ENCODE peak calls at places on chromosome 21, in four cellular contexts. G is dorsolateral prefrontal cortex, Z is brain microvascular endothelial cell, V is transverse colon. Y is an unnamed sample.
A peak's percentile ranks its signal among the peaks of the same experiment; 100 is the strongest.

GRCh38 chr21:23524685-23525084 is 2082.6 kb downstream of the MRPL39 start:
- DNase-seq in G (no peak), Z (no peak), V (no peak), Y (no peak)

GRCh38 chr21:37253991-37254390 is 13.1 kb downstream of the VPS26C start:
- DNase-seq in G (no peak), Z (no peak), V (no peak), Y (peak; percentile 64)

GRCh38 chr21:45415188-45415942 is 10.4 kb downstream of the COL18A1 start:
- DNase-seq in G (no peak), Z (no peak), V (no peak), Y (no peak)

GRCh38 chr21:45505416-45506021 is 36.7 kb downstream of the SLC19A1 start:
- DNase-seq in G (no peak), Z (no peak), V (peak; percentile 27), Y (no peak)

GRCh38 chr21:44757731-44758130 is 43.9 kb downstream of the UBE2G2 start:
- DNase-seq in G (no peak), Z (no peak), V (no peak), Y (no peak)

GRCh38 chr21:44969965-44970755 is 30.3 kb downstream of the SLX9 start:
- DNase-seq in G (no peak), Z (peak; percentile 67), V (no peak), Y (no peak)

GRCh38 chr21:44911384-44912157 is 9.1 kb downstream of the ITGB2 start:
- DNase-seq in G (peak; percentile 61), Z (no peak), V (peak; percentile 90), Y (no peak)

GRCh38 chr21:37373539-37373938 is 7.0 kb downstream of the DYRK1A start:
- DNase-seq in G (no peak), Z (no peak), V (no peak), Y (no peak)

GRCh38 chr21:21463456-21463855 is 465.2 kb downstream of the NCAM2 start:
- DNase-seq in G (no peak), Z (no peak), V (no peak), Y (no peak)

GRCh38 chr21:45898781-45899180 is 82.8 kb upstream of the COL6A1 start:
- DNase-seq in G (no peak), Z (no peak), V (no peak), Y (no peak)

GRCh38 chr21:15141236-15141970 is 76.6 kb upstream of the NRIP1 start:
- DNase-seq in G (no peak), Z (no peak), V (peak; percentile 57), Y (no peak)

GRCh38 chr21:37829043-37829442 is 87.2 kb downstream of the KCNJ6 start:
- DNase-seq in G (no peak), Z (no peak), V (peak; percentile 36), Y (no peak)

GRCh38 chr21:29238052-29238966 is 60.4 kb upstream of the BACH1 start:
- DNase-seq in G (no peak), Z (peak; percentile 41), V (no peak), Y (no peak)

GRCh38 chr21:36381841-36382589 is 3.2 kb upstream of the CHAF1B start:
- DNase-seq in G (no peak), Z (no peak), V (no peak), Y (no peak)

GRCh38 chr21:43817157-43818086 is 28.0 kb downstream of the RRP1 start:
- DNase-seq in G (no peak), Z (no peak), V (no peak), Y (no peak)

GRCh38 chr21:25513810-25514209 is 93.5 kb downstream of the MRPL39 start:
- DNase-seq in G (no peak), Z (no peak), V (no peak), Y (no peak)

GRCh38 chr21:39531777-39532333 is 80.1 kb downstream of the SH3BGR start:
- DNase-seq in G (no peak), Z (no peak), V (no peak), Y (no peak)

GRCh38 chr21:46355161-46356004 is 31.4 kb downstream of the PCNT start:
- DNase-seq in G (no peak), Z (no peak), V (no peak), Y (no peak)

GRCh38 chr21:36388835-36389234 is 3.6 kb downstream of the CHAF1B start:
- DNase-seq in G (peak; percentile 73), Z (peak; percentile 33), V (no peak), Y (peak; percentile 66)

GRCh38 chr21:32143222-32143939 is 135.5 kb downstream of the MIS18A start:
- DNase-seq in G (no peak), Z (no peak), V (no peak), Y (peak; percentile 26)

GRCh38 chr21:32094792-32095191 is 184.1 kb downstream of the MIS18A start:
- DNase-seq in G (no peak), Z (peak; percentile 1), V (no peak), Y (no peak)

GRCh38 chr21:45289655-45290515 is 2.2 kb upstream of the POFUT2 start:
- DNase-seq in G (no peak), Z (no peak), V (no peak), Y (no peak)

GRCh38 chr21:46442938-46443337 is 15.8 kb upstream of the DIP2A start:
- DNase-seq in G (peak; percentile 57), Z (no peak), V (no peak), Y (no peak)

GRCh38 chr21:28371713-28372112 is 621.0 kb downstream of the LTN1 start:
- DNase-seq in G (no peak), Z (no peak), V (no peak), Y (no peak)

GRCh38 chr21:16588433-16588860 is 858.7 kb downstream of the USP25 start:
- DNase-seq in G (peak; percentile 94), Z (peak; percentile 90), V (peak; percentile 21), Y (no peak)

GRCh38 chr21:32083175-32083574 is 195.7 kb downstream of the MIS18A start:
- DNase-seq in G (no peak), Z (no peak), V (no peak), Y (peak; percentile 11)

GRCh38 chr21:45542667-45543370 is 579 bp upstream of the SLC19A1 start:
- DNase-seq in G (peak; percentile 8), Z (no peak), V (no peak), Y (no peak)

GRCh38 chr21:37367758-37368535 is 1.4 kb downstream of the DYRK1A start:
- DNase-seq in G (no peak), Z (peak; percentile 13), V (peak; percentile 38), Y (no peak)

GRCh38 chr21:44082648-44083436 is 24.4 kb upstream of the PWP2 start:
- DNase-seq in G (peak; percentile 8), Z (no peak), V (no peak), Y (no peak)

GRCh38 chr21:28773036-28773435 is 219.6 kb downstream of the LTN1 start:
- DNase-seq in G (no peak), Z (no peak), V (no peak), Y (no peak)

GRCh38 chr21:46168238-46168637 is 12.9 kb upstream of the FTCD start:
- DNase-seq in G (no peak), Z (no peak), V (no peak), Y (no peak)

GRCh38 chr21:41508415-41509205 is 652 bp upstream of the TMPRSS2 start:
- DNase-seq in G (no peak), Z (no peak), V (no peak), Y (no peak)

GRCh38 chr21:41509206-41509496 is 1.2 kb upstream of the TMPRSS2 start:
- DNase-seq in G (no peak), Z (no peak), V (no peak), Y (no peak)

GRCh38 chr21:41506005-41506404 is 2.0 kb downstream of the TMPRSS2 start:
- DNase-seq in G (no peak), Z (no peak), V (no peak), Y (no peak)

GRCh38 chr21:41506526-41507520 is 1.1 kb downstream of the TMPRSS2 start:
- DNase-seq in G (no peak), Z (no peak), V (peak; percentile 56), Y (no peak)

DNA sequence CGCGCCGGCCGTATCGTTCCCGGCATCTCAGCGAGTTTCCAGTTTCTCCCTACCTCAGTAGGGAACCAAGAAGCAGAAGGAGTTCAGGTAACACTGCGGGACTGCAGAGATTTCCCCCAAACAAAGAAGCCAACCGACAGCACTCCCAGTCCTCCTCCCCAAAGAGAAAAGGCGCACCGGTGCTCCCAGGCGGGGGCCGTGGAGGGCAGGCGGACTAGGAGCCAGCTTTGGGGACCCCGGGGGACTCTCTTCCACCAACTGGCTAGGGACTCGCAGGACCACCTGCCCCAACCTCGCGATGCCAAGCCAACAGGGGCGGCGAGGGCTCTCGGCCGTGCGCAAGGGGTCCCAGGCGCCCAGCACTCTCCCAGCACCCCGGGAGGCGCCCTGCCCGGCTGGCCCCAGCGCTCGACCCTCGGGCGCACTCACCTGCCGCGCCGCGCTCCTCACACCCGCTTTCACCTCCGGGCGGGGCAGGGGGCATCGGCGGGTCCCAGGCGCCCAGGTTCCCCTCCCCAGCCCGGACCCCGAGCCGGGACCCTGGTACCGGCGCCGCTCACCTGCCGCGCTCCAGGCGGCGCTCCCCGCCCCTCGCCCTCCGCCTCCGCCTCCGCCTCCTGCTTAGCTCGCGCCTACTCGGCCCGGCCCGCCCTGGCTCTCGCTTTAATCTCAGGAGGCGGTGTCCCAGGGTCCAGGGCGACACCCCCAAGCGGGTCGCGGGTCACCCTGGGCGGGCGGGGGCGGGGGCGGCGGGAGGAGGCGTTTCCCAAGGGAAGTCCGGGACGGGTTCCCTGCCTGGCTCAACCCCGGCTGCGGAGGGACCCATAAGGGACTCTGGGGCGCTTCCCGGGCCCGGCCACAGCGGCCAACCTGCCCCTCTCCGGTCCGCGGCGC is at the start of gene TMPRSS2:
- DNase-seq in G (no peak), Z (no peak), V (peak; percentile 90), Y (no peak)
- H3K4me3 ChIP-seq in G (peak within 1 kb of the TSS; percentile 41), Z (no peak within 1 kb of the TSS), V (peak within 1 kb of the TSS; percentile 44), Y (peak within 1 kb of the TSS; percentile 28)

GRCh38 chr21:26845066-26845749 is at the start of gene ADAMTS1:
- DNase-seq in G (peak; percentile 93), Z (peak; percentile 75), V (peak; percentile 76), Y (peak; percentile 68)
- TF ChIP-seq CTCF in G (peak; percentile 55), Z (peak; percentile 28), V (no peak), Y (peak; percentile 29)

GRCh38 chr21:35208810-35209517 is 159.9 kb upstream of the RUNX1 start:
- DNase-seq in G (no peak), Z (no peak), V (no peak), Y (no peak)
- H3K4me3 ChIP-seq in G (no peak overlapping the region), Z (no peak overlapping the region), V (no peak overlapping the region), Y (no peak overlapping the region)

GRCh38 chr21:33950425-33951079 is 34.9 kb upstream of the ATP5PO start:
- DNase-seq in G (no peak), Z (no peak), V (no peak), Y (no peak)
- TF ChIP-seq CTCF in G (no peak), Z (no peak), V (no peak), Y (no peak)

GRCh38 chr21:42321845-42322244 is 6.6 kb upstream of the TFF3 start:
- DNase-seq in G (no peak), Z (no peak), V (no peak), Y (no peak)
- H3K4me3 ChIP-seq in G (no peak overlapping the region), Z (no peak overlapping the region), V (no peak overlapping the region), Y (no peak overlapping the region)